ENCODE peak calls at places on chromosomes 16 and 17, in nine cellular contexts. One of them, this sample, is unnamed.

GRCh38 chr16:2686912-2687507 is 4.7 kb downstream of the KCTD5 start:
- DNase-seq in tibial artery: peak; percentile 59
- DNase-seq in choroid plexus epithelial cell: no peak
- DNase-seq in kidney epithelial cell: no peak
- DNase-seq in A549: no peak
- DNase-seq in foreskin fibroblast: no peak
- DNase-seq in fibroblast of the aortic adventitia: no peak
- DNase-seq in upper lobe of right lung: peak; percentile 81
- DNase-seq in omental fat pad: no peak
- DNase-seq in this sample: peak; percentile 61

GRCh38 chr17:50578173-50578572 is 17.7 kb downstream of the CACNA1G start:
- DNase-seq in upper lobe of right lung: no peak
- DNase-seq in fibroblast of the aortic adventitia: no peak
- DNase-seq in tibial artery: no peak
- DNase-seq in choroid plexus epithelial cell: no peak
- DNase-seq in A549: no peak
- DNase-seq in foreskin fibroblast: no peak
- DNase-seq in kidney epithelial cell: no peak
- DNase-seq in omental fat pad: no peak
- DNase-seq in this sample: no peak

GRCh38 chr17:64410750-64411490 is 20.3 kb upstream of the PECAM1 start:
- DNase-seq in upper lobe of right lung: peak; percentile 31
- DNase-seq in fibroblast of the aortic adventitia: no peak
- DNase-seq in choroid plexus epithelial cell: no peak
- DNase-seq in foreskin fibroblast: no peak
- DNase-seq in tibial artery: no peak
- DNase-seq in omental fat pad: no peak
- DNase-seq in kidney epithelial cell: no peak
- DNase-seq in A549: no peak
- DNase-seq in this sample: no peak

GRCh38 chr17:60315650-60316049 is 76.3 kb downstream of the USP32 start:
- DNase-seq in A549: no peak
- DNase-seq in tibial artery: no peak
- DNase-seq in choroid plexus epithelial cell: peak; percentile 25
- DNase-seq in fibroblast of the aortic adventitia: no peak
- DNase-seq in omental fat pad: no peak
- DNase-seq in foreskin fibroblast: no peak
- DNase-seq in kidney epithelial cell: no peak
- DNase-seq in upper lobe of right lung: no peak
- DNase-seq in this sample: no peak

GRCh38 chr16:47492428-47493357 is 31.6 kb downstream of the PHKB start:
- DNase-seq in choroid plexus epithelial cell: peak; percentile 33
- DNase-seq in foreskin fibroblast: peak; percentile 6
- DNase-seq in upper lobe of right lung: peak; percentile 71
- DNase-seq in kidney epithelial cell: no peak
- DNase-seq in tibial artery: peak; percentile 80
- DNase-seq in fibroblast of the aortic adventitia: peak; percentile 59
- DNase-seq in A549: no peak
- DNase-seq in omental fat pad: no peak
- DNase-seq in this sample: peak; percentile 79

GRCh38 chr17:78684026-78684425 is 98.0 kb downstream of the CYTH1 start:
- DNase-seq in fibroblast of the aortic adventitia: no peak
- DNase-seq in tibial artery: no peak
- DNase-seq in foreskin fibroblast: no peak
- DNase-seq in A549: no peak
- DNase-seq in kidney epithelial cell: no peak
- DNase-seq in upper lobe of right lung: no peak
- DNase-seq in omental fat pad: no peak
- DNase-seq in choroid plexus epithelial cell: no peak
- DNase-seq in this sample: no peak

GRCh38 chr16:66521951-66522771 is 27.8 kb downstream of the TK2 start:
- DNase-seq in choroid plexus epithelial cell: peak; percentile 96
- DNase-seq in foreskin fibroblast: peak; percentile 62
- DNase-seq in upper lobe of right lung: peak; percentile 86
- DNase-seq in omental fat pad: no peak
- DNase-seq in A549: no peak
- DNase-seq in kidney epithelial cell: peak; percentile 97
- DNase-seq in tibial artery: no peak
- DNase-seq in fibroblast of the aortic adventitia: peak; percentile 27
- DNase-seq in this sample: no peak

GRCh38 chr17:68449021-68449739 is 8.1 kb downstream of the WIPI1 start:
- DNase-seq in A549: no peak
- DNase-seq in omental fat pad: no peak
- DNase-seq in choroid plexus epithelial cell: no peak
- DNase-seq in fibroblast of the aortic adventitia: no peak
- DNase-seq in foreskin fibroblast: no peak
- DNase-seq in kidney epithelial cell: no peak
- DNase-seq in tibial artery: no peak
- DNase-seq in upper lobe of right lung: no peak
- DNase-seq in this sample: no peak

GRCh38 chr17:57210224-57210553 is 46.1 kb upstream of the MSI2 start:
- DNase-seq in fibroblast of the aortic adventitia: no peak
- DNase-seq in tibial artery: no peak
- DNase-seq in kidney epithelial cell: peak; percentile 26
- DNase-seq in foreskin fibroblast: peak; percentile 45
- DNase-seq in choroid plexus epithelial cell: no peak
- DNase-seq in A549: no peak
- DNase-seq in omental fat pad: no peak
- DNase-seq in upper lobe of right lung: no peak
- DNase-seq in this sample: no peak

GRCh38 chr17:9669551-9670008 is 24.3 kb downstream of the USP43 start:
- DNase-seq in omental fat pad: no peak
- DNase-seq in kidney epithelial cell: no peak
- DNase-seq in upper lobe of right lung: peak; percentile 66
- DNase-seq in A549: no peak
- DNase-seq in tibial artery: no peak
- DNase-seq in foreskin fibroblast: no peak
- DNase-seq in fibroblast of the aortic adventitia: no peak
- DNase-seq in choroid plexus epithelial cell: no peak
- DNase-seq in this sample: no peak

GRCh38 chr17:41393826-41394225 is 3.6 kb downstream of the KRT31 start:
- DNase-seq in tibial artery: no peak
- DNase-seq in choroid plexus epithelial cell: no peak
- DNase-seq in omental fat pad: no peak
- DNase-seq in kidney epithelial cell: no peak
- DNase-seq in foreskin fibroblast: no peak
- DNase-seq in fibroblast of the aortic adventitia: no peak
- DNase-seq in upper lobe of right lung: no peak
- DNase-seq in A549: no peak
- DNase-seq in this sample: no peak

GRCh38 chr16:21101631-21102420 is 48.8 kb downstream of the DNAH3 start:
- DNase-seq in choroid plexus epithelial cell: peak; percentile 49
- DNase-seq in A549: peak; percentile 50
- DNase-seq in kidney epithelial cell: no peak
- DNase-seq in omental fat pad: no peak
- DNase-seq in tibial artery: no peak
- DNase-seq in foreskin fibroblast: peak; percentile 67
- DNase-seq in fibroblast of the aortic adventitia: peak; percentile 36
- DNase-seq in upper lobe of right lung: no peak
- DNase-seq in this sample: no peak

GRCh38 chr16:85601730-85602401 is 11.3 kb upstream of the GSE1 start:
- DNase-seq in kidney epithelial cell: no peak
- DNase-seq in A549: no peak
- DNase-seq in foreskin fibroblast: peak; percentile 57
- DNase-seq in upper lobe of right lung: no peak
- DNase-seq in choroid plexus epithelial cell: no peak
- DNase-seq in tibial artery: no peak
- DNase-seq in fibroblast of the aortic adventitia: no peak
- DNase-seq in omental fat pad: no peak
- DNase-seq in this sample: no peak

GRCh38 chr16:4115209-4115940 is 867 bp downstream of the ADCY9 start:
- DNase-seq in A549: peak; percentile 71
- DNase-seq in kidney epithelial cell: peak; percentile 25
- DNase-seq in foreskin fibroblast: peak; percentile 87
- DNase-seq in omental fat pad: no peak
- DNase-seq in upper lobe of right lung: peak; percentile 86
- DNase-seq in tibial artery: peak; percentile 49
- DNase-seq in choroid plexus epithelial cell: peak; percentile 80
- DNase-seq in fibroblast of the aortic adventitia: peak; percentile 70
- DNase-seq in this sample: peak; percentile 66

GRCh38 chr17:51164911-51165679 is 1.1 kb upstream of the NME2 start:
- DNase-seq in upper lobe of right lung: no peak
- DNase-seq in choroid plexus epithelial cell: no peak
- DNase-seq in fibroblast of the aortic adventitia: no peak
- DNase-seq in A549: no peak
- DNase-seq in tibial artery: no peak
- DNase-seq in omental fat pad: no peak
- DNase-seq in foreskin fibroblast: no peak
- DNase-seq in kidney epithelial cell: no peak
- DNase-seq in this sample: no peak

GRCh38 chr17:17866897-17867296 is 30.1 kb upstream of the SREBF1 start:
- DNase-seq in kidney epithelial cell: no peak
- DNase-seq in fibroblast of the aortic adventitia: no peak
- DNase-seq in upper lobe of right lung: no peak
- DNase-seq in tibial artery: no peak
- DNase-seq in omental fat pad: no peak
- DNase-seq in foreskin fibroblast: no peak
- DNase-seq in choroid plexus epithelial cell: no peak
- DNase-seq in A549: no peak
- DNase-seq in this sample: no peak

GRCh38 chr17:36152639-36153120 is 23.8 kb downstream of the TBC1D3B start:
- DNase-seq in tibial artery: no peak
- DNase-seq in fibroblast of the aortic adventitia: peak; percentile 43
- DNase-seq in A549: no peak
- DNase-seq in omental fat pad: no peak
- DNase-seq in upper lobe of right lung: no peak
- DNase-seq in kidney epithelial cell: no peak
- DNase-seq in foreskin fibroblast: peak; percentile 11
- DNase-seq in choroid plexus epithelial cell: peak; percentile 46
- DNase-seq in this sample: no peak

GRCh38 chr17:36147601-36148000 is 28.8 kb downstream of the TBC1D3B start:
- DNase-seq in kidney epithelial cell: no peak
- DNase-seq in foreskin fibroblast: no peak
- DNase-seq in omental fat pad: no peak
- DNase-seq in A549: no peak
- DNase-seq in choroid plexus epithelial cell: no peak
- DNase-seq in tibial artery: no peak
- DNase-seq in upper lobe of right lung: no peak
- DNase-seq in fibroblast of the aortic adventitia: no peak
- DNase-seq in this sample: no peak

GRCh38 chr17:36151891-36152638 is 24.4 kb downstream of the TBC1D3B start:
- DNase-seq in choroid plexus epithelial cell: no peak
- DNase-seq in tibial artery: no peak
- DNase-seq in A549: no peak
- DNase-seq in kidney epithelial cell: no peak
- DNase-seq in omental fat pad: no peak
- DNase-seq in upper lobe of right lung: no peak
- DNase-seq in foreskin fibroblast: no peak
- DNase-seq in fibroblast of the aortic adventitia: no peak
- DNase-seq in this sample: no peak

GRCh38 chr17:36148559-36149295 is 27.7 kb downstream of the TBC1D3B start:
- DNase-seq in A549: peak; percentile 92
- DNase-seq in fibroblast of the aortic adventitia: peak; percentile 67
- DNase-seq in choroid plexus epithelial cell: peak; percentile 71
- DNase-seq in kidney epithelial cell: no peak
- DNase-seq in tibial artery: peak; percentile 80
- DNase-seq in upper lobe of right lung: peak; percentile 75
- DNase-seq in foreskin fibroblast: peak; percentile 78
- DNase-seq in omental fat pad: peak; percentile 25
- DNase-seq in this sample: peak; percentile 67

DNA sequence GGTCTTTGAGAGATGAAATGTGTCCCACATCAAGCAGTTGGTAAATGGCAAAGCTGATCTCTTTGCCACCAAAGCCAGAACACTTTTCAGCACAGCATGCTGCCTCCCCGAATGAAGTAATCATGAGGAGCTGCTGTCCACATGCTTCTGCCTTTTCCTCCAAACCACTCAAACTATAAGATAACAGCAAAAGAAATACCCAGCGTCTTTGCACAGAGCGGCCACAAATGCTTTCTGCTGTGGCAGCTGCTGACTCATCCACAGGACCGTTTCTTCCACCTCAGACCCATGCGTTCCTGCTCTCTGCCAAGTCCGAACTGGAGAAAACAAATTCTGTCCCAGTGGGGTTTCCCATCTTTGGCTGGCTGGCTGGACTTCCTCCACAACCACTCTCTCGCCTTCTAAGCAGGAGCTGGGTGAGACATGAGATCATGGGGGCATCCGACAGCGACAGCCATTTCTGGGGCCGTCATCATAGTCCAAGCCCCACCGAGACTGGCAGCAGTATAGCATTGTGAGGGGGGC is 27.1 kb downstream of the TBC1D3B start:
- DNase-seq in tibial artery: peak; percentile 74
- DNase-seq in A549: no peak
- DNase-seq in kidney epithelial cell: no peak
- DNase-seq in upper lobe of right lung: no peak
- DNase-seq in foreskin fibroblast: peak; percentile 51
- DNase-seq in choroid plexus epithelial cell: peak; percentile 88
- DNase-seq in omental fat pad: no peak
- DNase-seq in fibroblast of the aortic adventitia: peak; percentile 63
- DNase-seq in this sample: peak; percentile 54
- TF ChIP-seq CTCF in tibial artery: no peak
- TF ChIP-seq CTCF in A549: no peak
- TF ChIP-seq CTCF in kidney epithelial cell: no peak
- TF ChIP-seq CTCF in upper lobe of right lung: no peak
- TF ChIP-seq CTCF in foreskin fibroblast: no peak
- TF ChIP-seq CTCF in choroid plexus epithelial cell: no peak
- TF ChIP-seq CTCF in omental fat pad: no peak
- TF ChIP-seq CTCF in fibroblast of the aortic adventitia: no peak
- TF ChIP-seq CTCF in this sample: no peak

DNA sequence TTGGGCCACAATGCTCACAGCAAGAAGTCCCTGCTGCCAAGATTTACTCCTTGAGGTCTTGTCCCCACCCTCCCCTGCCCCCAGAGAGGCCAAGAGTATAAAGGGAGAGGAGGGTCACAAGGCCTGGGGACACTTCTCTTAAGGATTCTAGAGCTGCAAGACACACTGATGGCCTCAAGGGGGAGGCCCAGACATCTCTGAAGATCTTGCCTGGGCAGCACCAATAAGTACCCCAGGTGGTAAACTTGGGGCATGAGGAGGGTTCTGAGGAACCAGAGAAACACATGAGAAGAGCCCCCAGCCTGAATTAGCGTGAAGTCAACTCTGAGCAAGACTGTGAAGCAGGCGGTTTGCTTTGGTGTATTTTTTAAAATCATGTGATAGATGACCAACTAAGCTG is 26.8 kb upstream of the MTMR4 start:
- DNase-seq in omental fat pad: no peak
- DNase-seq in A549: no peak
- DNase-seq in choroid plexus epithelial cell: peak; percentile 48
- DNase-seq in kidney epithelial cell: no peak
- DNase-seq in foreskin fibroblast: peak; percentile 24
- DNase-seq in upper lobe of right lung: no peak
- DNase-seq in tibial artery: no peak
- DNase-seq in fibroblast of the aortic adventitia: no peak
- DNase-seq in this sample: no peak
- TF ChIP-seq CTCF in omental fat pad: no peak
- TF ChIP-seq CTCF in A549: peak; percentile 12
- TF ChIP-seq CTCF in choroid plexus epithelial cell: peak; percentile 64
- TF ChIP-seq CTCF in kidney epithelial cell: peak; percentile 24
- TF ChIP-seq CTCF in foreskin fibroblast: no peak
- TF ChIP-seq CTCF in upper lobe of right lung: peak; percentile 20
- TF ChIP-seq CTCF in tibial artery: no peak
- TF ChIP-seq CTCF in fibroblast of the aortic adventitia: peak; percentile 26
- TF ChIP-seq CTCF in this sample: no peak

GRCh38 chr16:59047114-59047513 is 313.0 kb upstream of the GOT2 start:
- DNase-seq in foreskin fibroblast: no peak
- DNase-seq in upper lobe of right lung: no peak
- DNase-seq in tibial artery: no peak
- DNase-seq in choroid plexus epithelial cell: peak; percentile 5
- DNase-seq in kidney epithelial cell: no peak
- DNase-seq in A549: no peak
- DNase-seq in fibroblast of the aortic adventitia: no peak
- DNase-seq in omental fat pad: no peak
- DNase-seq in this sample: no peak
- TF ChIP-seq CTCF in foreskin fibroblast: no peak
- TF ChIP-seq CTCF in upper lobe of right lung: no peak
- TF ChIP-seq CTCF in tibial artery: no peak
- TF ChIP-seq CTCF in choroid plexus epithelial cell: peak; percentile 9
- TF ChIP-seq CTCF in kidney epithelial cell: no peak
- TF ChIP-seq CTCF in A549: no peak
- TF ChIP-seq CTCF in fibroblast of the aortic adventitia: no peak
- TF ChIP-seq CTCF in omental fat pad: no peak
- TF ChIP-seq CTCF in this sample: no peak

GRCh38 chr17:44759916-44760243 is 1.1 kb downstream of the ADAM11 start:
- DNase-seq in A549: no peak
- DNase-seq in choroid plexus epithelial cell: no peak
- DNase-seq in tibial artery: no peak
- DNase-seq in fibroblast of the aortic adventitia: no peak
- DNase-seq in omental fat pad: no peak
- DNase-seq in foreskin fibroblast: no peak
- DNase-seq in upper lobe of right lung: no peak
- DNase-seq in kidney epithelial cell: no peak
- DNase-seq in this sample: no peak
- TF ChIP-seq CTCF in A549: no peak
- TF ChIP-seq CTCF in choroid plexus epithelial cell: no peak
- TF ChIP-seq CTCF in tibial artery: no peak
- TF ChIP-seq CTCF in fibroblast of the aortic adventitia: no peak
- TF ChIP-seq CTCF in omental fat pad: no peak
- TF ChIP-seq CTCF in foreskin fibroblast: no peak
- TF ChIP-seq CTCF in upper lobe of right lung: no peak
- TF ChIP-seq CTCF in kidney epithelial cell: no peak
- TF ChIP-seq CTCF in this sample: no peak

This sample was measured in psoas muscle.